ENCODE peak calls at places on chromosomes 12 and 14, in five cellular contexts. H, A, L, M and C are unnamed samples.

GRCh38 chr12:31756977-31757420 is 28.2 kb upstream of the AMN1 start:
- DNase-seq in L (no peak), H (peak), M (peak), A (no peak), C (no peak)

GRCh38 chr12:98449601-98450000 is 65.8 kb upstream of the TMPO start:
- DNase-seq in A (no peak), M (no peak), L (no peak), H (no peak), C (no peak)

GRCh38 chr12:115691123-115691522 is 586.4 kb downstream of the MED13L start:
- DNase-seq in M (no peak), L (no peak), H (no peak), A (no peak), C (peak)

GRCh38 chr14:75661499-75661814 is 411 bp downstream of the TTLL5 start:
- DNase-seq in M (no peak), L (no peak), H (no peak), A (no peak), C (no peak)

GRCh38 chr12:94674835-94675234 is 24.5 kb upstream of the TMCC3 start:
- DNase-seq in A (no peak), L (peak), M (no peak), H (no peak), C (no peak)

GRCh38 chr14:76022991-76023390 is 37.4 kb downstream of the IFT43 start:
- DNase-seq in L (no peak), H (no peak), A (no peak), M (peak), C (no peak)

GRCh38 chr12:106954462-106955376 is 988 bp upstream of the TMEM263 start:
- DNase-seq in A (no peak), L (peak), H (no peak), M (no peak), C (no peak)

GRCh38 chr14:106564058-106564643 is 1037.8 kb downstream of the TMEM121 start:
- DNase-seq in H (no peak), M (peak), A (peak), L (peak), C (peak)

GRCh38 chr14:79419571-79420327 is 791.6 kb downstream of the DIO2 start:
- DNase-seq in A (no peak), L (no peak), H (no peak), M (no peak), C (no peak)